ENCODE peak calls at places on chromosomes 6 and 20, in five cellular contexts. One of them, this sample, is unnamed.

GRCh38 chr20:61739832-61740118 is 325.9 kb downstream of the TAF4 start:
- DNase-seq in IMR-90: no peak
- DNase-seq in osteoblast: no peak
- DNase-seq in CD8-positive, alpha-beta T cell: no peak
- DNase-seq in ascending aorta: no peak
- DNase-seq in this sample: no peak

GRCh38 chr6:149233056-149233715 is 84.3 kb upstream of the TAB2 start:
- DNase-seq in ascending aorta: no peak
- DNase-seq in osteoblast: peak; percentile 91
- DNase-seq in CD8-positive, alpha-beta T cell: peak; percentile 65
- DNase-seq in IMR-90: peak; percentile 93
- DNase-seq in this sample: peak; percentile 69

GRCh38 chr20:1894471-1894950 is 696 bp upstream of the SIRPA start:
- DNase-seq in osteoblast: peak; percentile 97
- DNase-seq in CD8-positive, alpha-beta T cell: no peak
- DNase-seq in ascending aorta: no peak
- DNase-seq in IMR-90: peak; percentile 59
- DNase-seq in this sample: peak; percentile 89

GRCh38 chr6:33313105-33313708 is 671 bp downstream of the TAPBP start:
- DNase-seq in osteoblast: peak; percentile 89
- DNase-seq in IMR-90: peak; percentile 31
- DNase-seq in CD8-positive, alpha-beta T cell: peak; percentile 61
- DNase-seq in ascending aorta: no peak
- DNase-seq in this sample: peak; percentile 86

GRCh38 chr6:110340566-110340965 is 17.6 kb downstream of the METTL24 start:
- DNase-seq in IMR-90: no peak
- DNase-seq in osteoblast: no peak
- DNase-seq in CD8-positive, alpha-beta T cell: no peak
- DNase-seq in ascending aorta: no peak
- DNase-seq in this sample: no peak

GRCh38 chr6:169988769-169989550 is 237.5 kb downstream of the ERMARD start:
- DNase-seq in ascending aorta: no peak
- DNase-seq in osteoblast: no peak
- DNase-seq in CD8-positive, alpha-beta T cell: no peak
- DNase-seq in IMR-90: no peak
- DNase-seq in this sample: no peak

GRCh38 chr20:62642666-62643520 is 590 bp downstream of the SLCO4A1 start:
- DNase-seq in ascending aorta: no peak
- DNase-seq in osteoblast: no peak
- DNase-seq in IMR-90: peak; percentile 4
- DNase-seq in CD8-positive, alpha-beta T cell: peak; percentile 75
- DNase-seq in this sample: peak; percentile 79

GRCh38 chr6:125611573-125612399 is 137.6 kb upstream of the HEY2 start:
- DNase-seq in CD8-positive, alpha-beta T cell: no peak
- DNase-seq in IMR-90: no peak
- DNase-seq in osteoblast: no peak
- DNase-seq in ascending aorta: no peak
- DNase-seq in this sample: peak; percentile 63

GRCh38 chr6:28354688-28355554 is 5.2 kb downstream of the ZKSCAN3 start:
- DNase-seq in ascending aorta: no peak
- DNase-seq in CD8-positive, alpha-beta T cell: no peak
- DNase-seq in IMR-90: no peak
- DNase-seq in osteoblast: no peak
- DNase-seq in this sample: no peak

GRCh38 chr6:28351493-28351925 is 1.8 kb downstream of the ZKSCAN3 start:
- DNase-seq in ascending aorta: no peak
- DNase-seq in CD8-positive, alpha-beta T cell: no peak
- DNase-seq in IMR-90: no peak
- DNase-seq in osteoblast: no peak
- DNase-seq in this sample: no peak

GRCh38 chr6:28351087-28351486 is 1.3 kb downstream of the ZKSCAN3 start:
- DNase-seq in ascending aorta: no peak
- DNase-seq in IMR-90: no peak
- DNase-seq in osteoblast: no peak
- DNase-seq in CD8-positive, alpha-beta T cell: no peak
- DNase-seq in this sample: no peak

GRCh38 chr6:28353981-28354676 is 4.4 kb downstream of the ZKSCAN3 start:
- DNase-seq in IMR-90: peak; percentile 33
- DNase-seq in CD8-positive, alpha-beta T cell: no peak
- DNase-seq in ascending aorta: no peak
- DNase-seq in osteoblast: peak; percentile 62
- DNase-seq in this sample: no peak

GRCh38 chr6:28353356-28353755 is 3.6 kb downstream of the ZKSCAN3 start:
- DNase-seq in osteoblast: no peak
- DNase-seq in IMR-90: no peak
- DNase-seq in ascending aorta: no peak
- DNase-seq in CD8-positive, alpha-beta T cell: no peak
- DNase-seq in this sample: no peak
- H3K27ac ChIP-seq in osteoblast: no peak overlapping the region
- H3K27ac ChIP-seq in IMR-90: no peak overlapping the region
- H3K27ac ChIP-seq in ascending aorta: peak overlapping the region; percentile 76
- H3K27ac ChIP-seq in CD8-positive, alpha-beta T cell: no peak overlapping the region
- H3K27ac ChIP-seq in this sample: no peak overlapping the region

GRCh38 chr6:127554435-127555006 is 22.5 kb upstream of the C6orf58 start:
- DNase-seq in CD8-positive, alpha-beta T cell: no peak
- DNase-seq in osteoblast: peak; percentile 3
- DNase-seq in ascending aorta: no peak
- DNase-seq in IMR-90: peak; percentile 27
- DNase-seq in this sample: peak; percentile 76
- TF ChIP-seq CTCF in CD8-positive, alpha-beta T cell: no peak
- TF ChIP-seq CTCF in osteoblast: peak; percentile 62
- TF ChIP-seq CTCF in ascending aorta: no peak
- TF ChIP-seq CTCF in IMR-90: peak; percentile 37
- TF ChIP-seq CTCF in this sample: peak; percentile 77

GRCh38 chr6:18503187-18503586 is 116.0 kb downstream of the RNF144B start:
- DNase-seq in IMR-90: no peak
- DNase-seq in ascending aorta: no peak
- DNase-seq in osteoblast: no peak
- DNase-seq in CD8-positive, alpha-beta T cell: no peak
- DNase-seq in this sample: no peak
- H3K27ac ChIP-seq in IMR-90: no peak overlapping the region
- H3K27ac ChIP-seq in ascending aorta: no peak overlapping the region
- H3K27ac ChIP-seq in osteoblast: peak overlapping the region; percentile 44
- H3K27ac ChIP-seq in CD8-positive, alpha-beta T cell: no peak overlapping the region
- H3K27ac ChIP-seq in this sample: no peak overlapping the region

DNA sequence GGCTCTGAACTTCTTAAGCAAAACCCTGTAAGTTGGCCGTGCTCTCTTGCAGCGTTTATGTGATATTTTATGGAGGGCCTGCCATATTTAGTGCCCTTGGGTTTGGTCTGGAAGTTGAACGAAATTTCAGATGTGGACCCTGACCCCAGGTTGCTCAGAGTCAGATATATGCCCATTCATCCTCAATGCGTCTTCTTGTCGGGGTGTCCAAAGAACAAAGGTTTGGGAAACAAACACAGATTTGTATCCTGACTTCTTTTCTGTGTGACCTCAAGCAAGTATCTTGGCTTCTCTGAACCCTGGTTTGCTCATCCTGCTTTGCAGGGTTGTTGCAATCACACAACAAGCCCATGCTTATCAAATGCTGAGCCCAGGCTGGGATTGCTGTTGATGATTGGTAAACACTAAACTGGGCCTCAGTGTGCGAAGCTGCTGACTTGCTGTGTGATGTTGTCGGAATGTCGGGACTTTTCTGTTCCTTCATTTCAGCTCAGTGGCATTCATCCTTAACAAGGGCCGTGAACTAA is 103.5 kb upstream of the PTPN1 start:
- DNase-seq in CD8-positive, alpha-beta T cell: no peak
- DNase-seq in osteoblast: no peak
- DNase-seq in ascending aorta: no peak
- DNase-seq in IMR-90: no peak
- DNase-seq in this sample: no peak
- TF ChIP-seq CTCF in CD8-positive, alpha-beta T cell: no peak
- TF ChIP-seq CTCF in osteoblast: no peak
- TF ChIP-seq CTCF in ascending aorta: no peak
- TF ChIP-seq CTCF in IMR-90: no peak
- TF ChIP-seq CTCF in this sample: no peak

GRCh38 chr6:2667617-2668016 is 83.1 kb downstream of the MYLK4 start:
- DNase-seq in ascending aorta: no peak
- DNase-seq in CD8-positive, alpha-beta T cell: no peak
- DNase-seq in osteoblast: no peak
- DNase-seq in IMR-90: no peak
- DNase-seq in this sample: no peak

GRCh38 chr6:2666906-2667575 is 83.7 kb downstream of the MYLK4 start:
- DNase-seq in ascending aorta: no peak
- DNase-seq in IMR-90: no peak
- DNase-seq in CD8-positive, alpha-beta T cell: no peak
- DNase-seq in osteoblast: no peak
- DNase-seq in this sample: no peak

GRCh38 chr6:2663123-2663522 is 87.6 kb downstream of the MYLK4 start:
- DNase-seq in osteoblast: no peak
- DNase-seq in CD8-positive, alpha-beta T cell: no peak
- DNase-seq in IMR-90: no peak
- DNase-seq in ascending aorta: no peak
- DNase-seq in this sample: no peak

GRCh38 chr6:2661651-2662050 is 89.1 kb downstream of the MYLK4 start:
- DNase-seq in IMR-90: no peak
- DNase-seq in ascending aorta: no peak
- DNase-seq in osteoblast: no peak
- DNase-seq in CD8-positive, alpha-beta T cell: no peak
- DNase-seq in this sample: no peak

DNA sequence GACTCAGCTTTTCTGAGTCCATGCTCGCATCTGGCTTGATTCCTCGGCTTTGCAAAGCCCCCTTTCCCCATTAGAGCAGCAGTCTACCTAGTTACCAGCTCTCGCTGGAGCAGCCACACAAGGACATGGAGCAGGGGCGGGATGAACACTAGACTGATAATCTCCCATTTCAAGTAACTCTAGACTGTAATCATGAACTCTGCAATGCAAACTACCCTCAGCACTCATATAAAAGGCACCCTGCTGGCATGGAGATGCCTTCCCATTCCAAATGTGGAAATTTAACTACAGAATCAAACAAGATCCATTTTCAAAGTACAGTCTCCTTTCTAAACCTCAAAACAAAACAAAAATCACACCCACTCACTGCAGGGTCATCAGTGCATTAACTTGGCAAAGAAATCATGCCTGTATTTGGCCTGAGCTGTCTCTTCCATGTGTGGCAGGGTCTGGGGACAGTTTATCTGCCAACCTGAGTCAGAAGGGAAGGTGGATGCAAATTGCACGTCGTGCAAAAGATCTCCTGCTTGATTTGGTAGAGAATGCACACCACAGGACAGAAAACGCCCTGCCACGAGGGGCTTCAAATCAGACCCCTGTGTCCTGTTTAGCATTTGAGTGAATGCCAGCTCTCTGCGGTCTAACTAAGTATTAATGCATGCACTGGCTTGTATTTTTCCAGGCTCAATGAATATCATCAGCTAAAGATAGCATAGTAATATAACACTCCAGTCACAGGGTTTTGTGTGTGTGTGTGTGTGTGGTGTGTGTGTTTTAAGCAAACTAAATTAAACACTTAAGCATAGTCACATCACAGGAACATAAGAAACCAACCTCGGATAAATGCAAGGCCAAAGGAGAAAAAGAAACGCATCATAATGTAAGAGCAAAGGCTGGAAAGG is 85.3 kb downstream of the MYLK4 start:
- DNase-seq in osteoblast: peak; percentile 48
- DNase-seq in IMR-90: peak; percentile 20
- DNase-seq in ascending aorta: no peak
- DNase-seq in CD8-positive, alpha-beta T cell: no peak
- DNase-seq in this sample: no peak
- H3K27ac ChIP-seq in osteoblast: no peak overlapping the region
- H3K27ac ChIP-seq in IMR-90: no peak overlapping the region
- H3K27ac ChIP-seq in ascending aorta: no peak overlapping the region
- H3K27ac ChIP-seq in CD8-positive, alpha-beta T cell: no peak overlapping the region
- H3K27ac ChIP-seq in this sample: no peak overlapping the region

This sample was measured in endodermal cell.